ENCODE peak calls at places on chromosomes 1 and 21, in five cellular contexts. L is neural crest cell, R is psoas muscle, J is AG04450, Y is cardiac muscle cell. H is an unnamed sample.

GRCh38 chr1:247212914-247213617 is 41.2 kb upstream of the ZNF124 start:
- DNase-seq in L (no peak), R (no peak), J (no peak), Y (no peak), H (no peak)

GRCh38 chr1:214566158-214567104 is 15.0 kb upstream of the PTPN14 start:
- DNase-seq in L (no peak), R (no peak), J (no peak), Y (peak), H (no peak)

GRCh38 chr21:45281411-45282282 is 6.0 kb downstream of the POFUT2 start:
- DNase-seq in L (no peak), R (peak), J (no peak), Y (no peak), H (no peak)

GRCh38 chr1:36464605-36465393 is 615 bp upstream of the MRPS15 start:
- DNase-seq in L (no peak), R (no peak), J (no peak), Y (no peak), H (no peak)

GRCh38 chr21:42037943-42038342 is 27.8 kb upstream of the ZBTB21 start:
- DNase-seq in L (no peak), R (no peak), J (no peak), Y (no peak), H (no peak)

GRCh38 chr1:34425785-34426184 is 249.1 kb downstream of the C1orf94 start:
- DNase-seq in L (no peak), R (no peak), J (no peak), Y (no peak), H (no peak)

GRCh38 chr1:100703716-100704115 is 15.8 kb upstream of the VCAM1 start:
- DNase-seq in L (no peak), R (no peak), J (no peak), Y (peak), H (no peak)

GRCh38 chr21:43893536-43894205 is 28.6 kb downstream of the AGPAT3 start:
- DNase-seq in L (no peak), R (no peak), J (no peak), Y (peak), H (no peak)

GRCh38 chr1:46798820-46799219 is at the start of gene CYP4B1:
- DNase-seq in L (no peak), R (peak), J (no peak), Y (no peak), H (no peak)

GRCh38 chr1:89957063-89957462 is 37.8 kb upstream of the ZNF326 start:
- DNase-seq in L (no peak), R (no peak), J (no peak), Y (no peak), H (peak)

GRCh38 chr21:46627726-46628125 is 7.7 kb upstream of the PRMT2 start:
- DNase-seq in L (no peak), R (no peak), J (no peak), Y (no peak), H (no peak)

GRCh38 chr1:235416662-235417049 is 49.4 kb downstream of the TBCE start:
- DNase-seq in L (no peak), R (no peak), J (no peak), Y (peak), H (no peak)

GRCh38 chr1:202589190-202589680 is 121.0 kb downstream of the SYT2 start:
- DNase-seq in L (peak), R (peak), J (peak), Y (peak), H (no peak)

GRCh38 chr1:198788561-198789064 is 149.8 kb downstream of the PTPRC start:
- DNase-seq in L (peak), R (no peak), J (no peak), Y (peak), H (peak)
- TF ChIP-seq CTCF in L (peak), R (no peak), J (peak), Y (peak), H (peak)

DNA sequence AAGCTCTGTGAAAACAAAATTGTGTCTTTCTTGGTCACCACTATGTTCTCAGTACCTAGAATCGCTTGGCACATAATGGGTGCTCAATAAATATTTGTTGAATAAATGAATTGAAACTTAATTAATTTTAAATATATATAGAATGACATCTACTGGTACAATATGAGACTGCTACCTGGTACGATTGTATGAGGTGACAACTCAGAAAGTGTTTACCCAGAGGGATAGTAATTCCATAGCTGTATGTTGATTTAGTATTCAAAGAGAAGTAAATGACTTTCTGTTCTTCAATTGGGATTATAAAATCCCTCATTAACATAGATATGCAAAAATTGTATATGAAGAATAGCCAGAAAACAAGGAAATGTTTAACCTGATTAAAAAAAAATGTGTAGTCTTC is 128.7 kb downstream of the RPS6KC1 start:
- DNase-seq in L (no peak), R (no peak), J (no peak), Y (no peak), H (no peak)
- TF ChIP-seq CTCF in L (no peak), R (no peak), J (no peak), Y (no peak), H (no peak)

GRCh38 chr21:30408782-30409494 is 13.1 kb downstream of the KRTAP13-1 start:
- DNase-seq in L (peak), R (no peak), J (no peak), Y (peak), H (no peak)
- TF ChIP-seq CTCF in L (peak), R (no peak), J (no peak), Y (peak), H (no peak)

DNA sequence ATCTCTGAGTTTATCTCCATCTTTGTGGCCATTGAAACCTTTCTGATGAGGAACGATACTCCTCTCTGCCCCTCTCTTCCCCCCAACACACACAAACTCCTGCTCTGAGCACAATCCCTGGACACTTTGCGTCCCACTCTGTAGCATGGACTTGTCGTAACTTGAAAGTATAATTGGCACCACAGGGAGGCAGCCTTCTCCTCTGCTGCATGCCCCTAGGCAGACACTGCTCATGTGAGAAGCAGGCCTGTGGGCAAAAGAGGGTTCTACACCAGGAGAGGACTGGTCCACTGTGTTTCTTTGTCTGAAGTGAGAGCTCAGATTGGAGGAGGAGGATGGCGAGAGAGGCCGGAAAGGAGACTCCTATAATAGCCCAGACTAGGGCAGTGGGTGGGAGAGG is 3.8 kb upstream of the PARS2 start:
- DNase-seq in L (no peak), R (no peak), J (no peak), Y (peak), H (no peak)
- TF ChIP-seq CTCF in L (no peak), R (no peak), J (peak), Y (peak), H (no peak)

DNA sequence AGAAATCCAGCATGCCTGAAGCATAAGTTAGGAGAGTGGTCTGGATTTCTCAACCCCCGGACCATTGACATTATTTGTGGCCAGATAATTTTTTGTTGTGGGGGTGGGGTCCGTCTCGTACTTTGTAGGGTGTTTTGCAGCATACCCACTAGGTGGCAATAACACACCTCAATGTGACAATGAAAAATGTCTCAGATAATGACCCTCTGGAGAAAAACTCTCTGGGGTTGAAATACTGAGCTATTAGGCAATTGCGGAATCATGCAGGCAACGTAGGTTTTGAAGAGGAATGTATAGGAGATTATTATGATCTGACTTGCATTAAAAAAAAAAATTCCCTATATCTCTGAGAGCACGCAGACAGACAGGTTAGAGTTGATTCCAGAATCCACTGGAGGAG is 25.3 kb upstream of the RRP15 start:
- DNase-seq in L (no peak), R (no peak), J (no peak), Y (peak), H (no peak)
- TF ChIP-seq CTCF in L (peak), R (no peak), J (no peak), Y (no peak), H (no peak)

GRCh38 chr1:157770442-157771043 is 6.4 kb downstream of the FCRL2 start:
- DNase-seq in L (no peak), R (no peak), J (no peak), Y (no peak), H (no peak)
- TF ChIP-seq CTCF in L (peak), R (no peak), J (peak), Y (no peak), H (no peak)

DNA sequence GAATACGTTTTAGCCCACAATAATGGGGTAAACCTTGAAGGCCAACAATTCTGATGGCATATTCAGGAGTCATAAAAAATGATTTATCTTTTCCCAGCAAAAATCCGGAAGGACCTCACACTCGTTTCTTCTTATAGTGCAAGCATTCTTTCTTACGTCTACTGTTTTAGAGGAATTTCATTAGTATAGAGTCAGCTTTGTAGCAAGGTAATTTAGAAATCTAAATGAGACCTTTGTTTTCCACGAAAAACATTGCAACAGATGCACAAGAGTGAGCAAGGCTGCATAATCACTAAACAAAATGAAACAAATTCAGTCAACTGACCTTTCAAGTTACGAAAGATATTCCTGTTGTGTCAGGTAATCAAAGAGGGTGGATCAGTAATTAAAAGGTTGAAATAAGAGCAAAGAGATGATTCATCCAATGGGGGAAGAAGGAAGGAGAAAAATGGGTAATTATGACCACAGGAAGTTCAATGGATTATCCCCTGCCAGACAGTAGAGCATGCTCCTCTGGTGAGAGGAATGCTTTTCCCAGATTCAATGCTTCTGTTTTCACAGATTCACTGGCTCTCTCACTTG is 558 bp upstream of the CSDE1 start:
- DNase-seq in L (no peak), R (no peak), J (no peak), Y (peak), H (no peak)
- TF ChIP-seq CTCF in L (peak), R (no peak), J (no peak), Y (no peak), H (no peak)

DNA sequence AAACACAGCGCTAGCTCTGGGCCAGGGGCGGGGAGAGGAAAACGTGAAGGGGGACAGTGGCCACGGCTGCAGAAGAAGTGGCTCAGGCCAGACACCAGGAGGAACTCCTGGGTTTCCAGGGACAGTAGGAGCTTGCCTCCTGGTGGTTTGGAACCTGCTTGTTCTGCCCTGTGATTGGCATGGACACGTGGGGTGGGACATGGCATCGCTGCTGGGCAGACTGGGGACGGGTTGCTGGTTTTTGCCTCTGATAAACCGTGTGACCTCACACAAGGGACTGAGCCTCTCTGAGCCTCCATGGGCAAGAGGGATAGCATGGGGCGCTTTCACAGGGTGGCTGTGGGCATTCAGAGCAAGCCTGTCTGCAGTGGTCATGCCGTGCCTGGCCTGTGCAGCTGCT is 7.5 kb upstream of the PLCH2 start:
- DNase-seq in L (no peak), R (no peak), J (no peak), Y (no peak), H (no peak)
- TF ChIP-seq CTCF in L (no peak), R (no peak), J (no peak), Y (no peak), H (no peak)

H was measured in natural killer cell.